ENCODE peak calls at places on chromosomes 12 and 14, in four cellular contexts. One of them, this sample, is unnamed.

GRCh38 chr12:51036165-51036765 is 10.1 kb upstream of the SLC11A2 start:
- DNase-seq in adrenal gland: no peak
- DNase-seq in tibial nerve: no peak
- DNase-seq in tibial artery: no peak
- DNase-seq in this sample: no peak

GRCh38 chr12:82757059-82757458 is 70.4 kb downstream of the TMTC2 start:
- DNase-seq in adrenal gland: no peak
- DNase-seq in tibial nerve: no peak
- DNase-seq in tibial artery: no peak
- DNase-seq in this sample: no peak

GRCh38 chr12:76024102-76024781 is 7.3 kb downstream of the PHLDA1 start:
- DNase-seq in adrenal gland: no peak
- DNase-seq in tibial nerve: no peak
- DNase-seq in tibial artery: no peak
- DNase-seq in this sample: no peak

GRCh38 chr12:69947922-69948321 is 122.9 kb downstream of the MYRFL start:
- DNase-seq in adrenal gland: no peak
- DNase-seq in tibial nerve: no peak
- DNase-seq in tibial artery: no peak
- DNase-seq in this sample: no peak

GRCh38 chr14:98138666-98139065 is 1133.3 kb downstream of the BCL11B start:
- DNase-seq in adrenal gland: peak; percentile 27
- DNase-seq in tibial nerve: no peak
- DNase-seq in tibial artery: no peak
- DNase-seq in this sample: no peak

GRCh38 chr12:108367436-108367835 is 28.3 kb upstream of the CMKLR1 start:
- DNase-seq in adrenal gland: peak; percentile 23
- DNase-seq in tibial nerve: no peak
- DNase-seq in tibial artery: peak; percentile 75
- DNase-seq in this sample: no peak

GRCh38 chr14:72024043-72024407 is 91.8 kb downstream of the RGS6 start:
- DNase-seq in adrenal gland: peak; percentile 25
- DNase-seq in tibial nerve: no peak
- DNase-seq in tibial artery: peak; percentile 35
- DNase-seq in this sample: no peak

GRCh38 chr12:50082644-50083043 is 2.5 kb upstream of the SMARCD1 start:
- DNase-seq in adrenal gland: no peak
- DNase-seq in tibial nerve: no peak
- DNase-seq in tibial artery: no peak
- DNase-seq in this sample: no peak

GRCh38 chr12:15535287-15535895 is 213.1 kb downstream of the PTPRO start:
- DNase-seq in adrenal gland: no peak
- DNase-seq in tibial nerve: no peak
- DNase-seq in tibial artery: no peak
- DNase-seq in this sample: no peak

GRCh38 chr12:17214910-17215309 is 608.9 kb upstream of the LMO3 start:
- DNase-seq in adrenal gland: no peak
- DNase-seq in tibial nerve: no peak
- DNase-seq in tibial artery: no peak
- DNase-seq in this sample: no peak

GRCh38 chr12:88559199-88559598 is 21.1 kb downstream of the KITLG start:
- DNase-seq in adrenal gland: no peak
- DNase-seq in tibial nerve: no peak
- DNase-seq in tibial artery: no peak
- DNase-seq in this sample: no peak

GRCh38 chr14:99529899-99530298 is 48.7 kb downstream of the CCNK start:
- DNase-seq in adrenal gland: no peak
- DNase-seq in tibial nerve: no peak
- DNase-seq in tibial artery: no peak
- DNase-seq in this sample: no peak

GRCh38 chr14:36852853-36853634 is 191.4 kb downstream of the PAX9 start:
- DNase-seq in adrenal gland: peak; percentile 78
- DNase-seq in tibial nerve: peak; percentile 18
- DNase-seq in tibial artery: peak; percentile 50
- DNase-seq in this sample: no peak

GRCh38 chr12:59861635-59862034 is 265.8 kb downstream of the SLC16A7 start:
- DNase-seq in adrenal gland: no peak
- DNase-seq in tibial nerve: no peak
- DNase-seq in tibial artery: no peak
- DNase-seq in this sample: no peak

GRCh38 chr14:65101631-65102440 is 481 bp downstream of the MAX start:
- DNase-seq in adrenal gland: peak; percentile 23
- DNase-seq in tibial nerve: no peak
- DNase-seq in tibial artery: peak; percentile 29
- DNase-seq in this sample: no peak

GRCh38 chr12:124426594-124427550 is 132.0 kb downstream of the RFLNA start:
- DNase-seq in adrenal gland: peak; percentile 85
- DNase-seq in tibial nerve: no peak
- DNase-seq in tibial artery: no peak
- DNase-seq in this sample: no peak

GRCh38 chr12:69161835-69162234 is 77.5 kb upstream of the CPSF6 start:
- DNase-seq in adrenal gland: no peak
- DNase-seq in tibial nerve: no peak
- DNase-seq in tibial artery: no peak
- DNase-seq in this sample: no peak

GRCh38 chr12:132430838-132431826 is 58.8 kb upstream of the FBRSL1 start:
- DNase-seq in adrenal gland: no peak
- DNase-seq in tibial nerve: no peak
- DNase-seq in tibial artery: no peak
- DNase-seq in this sample: no peak

GRCh38 chr12:9184276-9184675 is 23.9 kb downstream of the PZP start:
- DNase-seq in adrenal gland: no peak
- DNase-seq in tibial nerve: no peak
- DNase-seq in tibial artery: no peak
- DNase-seq in this sample: no peak

GRCh38 chr12:1360812-1361211 is 233.6 kb downstream of the FBXL14 start:
- DNase-seq in adrenal gland: no peak
- DNase-seq in tibial nerve: no peak
- DNase-seq in tibial artery: no peak
- DNase-seq in this sample: no peak

GRCh38 chr12:84840356-84840755 is 72.2 kb downstream of the SLC6A15 start:
- DNase-seq in adrenal gland: no peak
- DNase-seq in tibial nerve: no peak
- DNase-seq in tibial artery: no peak
- DNase-seq in this sample: no peak

GRCh38 chr14:56248442-56248841 is 130.2 kb downstream of the PELI2 start:
- DNase-seq in adrenal gland: no peak
- DNase-seq in tibial nerve: no peak
- DNase-seq in tibial artery: no peak
- DNase-seq in this sample: no peak

GRCh38 chr14:100536721-100537700 is 50.2 kb downstream of the BEGAIN start:
- DNase-seq in adrenal gland: no peak
- DNase-seq in tibial nerve: peak; percentile 13
- DNase-seq in tibial artery: peak; percentile 8
- DNase-seq in this sample: peak; percentile 0

GRCh38 chr12:43241971-43242370 is 310.0 kb downstream of the ADAMTS20 start:
- DNase-seq in adrenal gland: no peak
- DNase-seq in tibial nerve: no peak
- DNase-seq in tibial artery: no peak
- DNase-seq in this sample: no peak

GRCh38 chr14:35576260-35576659 is 42.3 kb downstream of the INSM2 start:
- DNase-seq in adrenal gland: no peak
- DNase-seq in tibial nerve: no peak
- DNase-seq in tibial artery: no peak
- DNase-seq in this sample: no peak

GRCh38 chr14:95098984-95099599 is 58.2 kb downstream of the DICER1 start:
- DNase-seq in adrenal gland: peak; percentile 68
- DNase-seq in tibial nerve: peak; percentile 26
- DNase-seq in tibial artery: peak; percentile 65
- DNase-seq in this sample: no peak

GRCh38 chr14:37179896-37180502 is 7.6 kb upstream of the SLC25A21 start:
- DNase-seq in adrenal gland: no peak
- DNase-seq in tibial nerve: no peak
- DNase-seq in tibial artery: no peak
- DNase-seq in this sample: no peak

DNA sequence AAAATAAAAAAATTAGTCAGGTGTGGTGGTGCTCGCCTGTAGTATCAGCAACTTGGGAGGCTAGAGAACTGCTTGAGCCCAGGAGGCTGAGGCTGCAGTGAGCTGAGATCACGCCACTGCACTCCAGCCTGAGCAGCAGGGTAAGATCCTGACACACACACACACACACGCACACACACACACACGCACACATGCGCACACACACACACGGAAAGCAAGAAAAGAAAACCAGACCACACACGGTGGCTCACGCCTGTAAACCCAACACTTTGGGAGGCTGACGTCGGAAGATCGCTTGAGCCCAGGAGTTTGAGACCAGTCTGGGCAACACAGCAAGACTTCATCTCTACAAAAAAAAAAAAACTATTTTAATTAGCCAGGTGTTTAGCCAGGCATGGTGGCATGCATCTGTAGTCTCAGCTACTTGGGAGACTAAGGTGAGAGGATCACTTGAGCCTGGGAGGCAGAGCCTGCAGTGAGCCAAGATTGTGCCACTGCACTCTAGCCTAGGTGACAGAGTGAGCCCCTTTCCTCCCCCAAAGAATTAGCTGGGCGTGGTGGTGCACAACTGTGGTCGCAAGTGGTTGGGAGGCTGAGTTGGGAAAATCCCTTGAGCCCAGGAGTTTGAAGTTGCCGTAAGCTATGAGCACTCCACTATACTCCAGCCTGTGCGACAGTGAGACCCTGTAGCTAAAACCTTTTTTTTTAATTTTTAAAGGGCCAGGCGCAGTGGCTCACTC is 44.5 kb downstream of the HECTD1 start:
- DNase-seq in adrenal gland: no peak
- DNase-seq in tibial nerve: no peak
- DNase-seq in tibial artery: no peak
- DNase-seq in this sample: no peak
- H3K27me3 ChIP-seq in adrenal gland: no peaks in the 10 kb centered on the region
- H3K27me3 ChIP-seq in tibial nerve: no peaks in the 10 kb centered on the region
- H3K27me3 ChIP-seq in tibial artery: no peaks in the 10 kb centered on the region
- H3K27me3 ChIP-seq in this sample: no peaks in the 10 kb centered on the region

GRCh38 chr12:53842686-53843085 is 90.9 kb upstream of the CISTR start:
- DNase-seq in adrenal gland: no peak
- DNase-seq in tibial nerve: no peak
- DNase-seq in tibial artery: no peak
- DNase-seq in this sample: no peak
- H3K27me3 ChIP-seq in adrenal gland: peaks cover 13% of the 10 kb centered on the region
- H3K27me3 ChIP-seq in tibial nerve: peaks cover 35% of the 10 kb centered on the region
- H3K27me3 ChIP-seq in tibial artery: peaks cover 25% of the 10 kb centered on the region
- H3K27me3 ChIP-seq in this sample: no peaks in the 10 kb centered on the region

DNA sequence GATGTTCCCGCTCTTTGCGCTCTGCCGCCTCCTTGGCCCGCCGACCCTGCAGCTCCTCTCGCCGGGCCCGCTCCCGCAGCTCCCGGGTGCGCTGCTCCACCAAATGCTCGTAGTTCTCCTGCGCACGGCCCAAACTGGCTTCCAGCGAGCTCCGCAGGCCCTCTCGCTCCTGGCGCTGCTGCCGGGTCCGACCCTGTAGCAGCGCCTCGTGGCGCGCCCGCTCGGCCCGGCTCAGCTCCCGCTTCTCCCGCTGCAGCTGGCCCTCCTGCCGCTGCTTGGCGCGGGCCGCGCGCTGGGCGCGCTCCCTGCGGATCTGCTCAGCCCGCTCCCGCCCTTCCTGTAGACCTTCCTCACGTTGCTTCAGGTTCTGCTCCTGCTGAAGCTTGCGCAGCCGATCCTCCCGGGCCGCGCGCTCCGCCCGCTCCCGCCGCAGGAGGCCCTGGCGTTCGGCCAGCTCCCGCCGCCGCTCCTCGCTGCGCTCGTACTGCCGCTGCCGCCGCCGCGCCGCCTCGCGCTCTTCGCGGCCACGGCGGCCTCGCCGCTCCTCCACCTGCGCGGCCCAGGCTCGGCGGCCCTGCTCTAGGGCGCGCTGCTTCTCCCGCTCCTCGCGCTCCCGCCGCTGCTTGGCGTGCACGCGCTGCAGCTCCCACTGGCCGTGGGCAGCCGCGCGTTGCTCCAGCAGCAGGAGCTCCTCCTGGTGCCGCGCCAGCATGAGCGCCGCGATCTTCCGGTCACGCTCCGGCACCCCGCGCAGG is 2.6 kb downstream of the CCDC177 start:
- DNase-seq in adrenal gland: peak; percentile 31
- DNase-seq in tibial nerve: no peak
- DNase-seq in tibial artery: no peak
- DNase-seq in this sample: no peak
- H3K27me3 ChIP-seq in adrenal gland: peaks cover 68% of the 10 kb centered on the region
- H3K27me3 ChIP-seq in tibial nerve: peaks cover 97% of the 10 kb centered on the region
- H3K27me3 ChIP-seq in tibial artery: peaks cover 95% of the 10 kb centered on the region
- H3K27me3 ChIP-seq in this sample: no peaks in the 10 kb centered on the region

DNA sequence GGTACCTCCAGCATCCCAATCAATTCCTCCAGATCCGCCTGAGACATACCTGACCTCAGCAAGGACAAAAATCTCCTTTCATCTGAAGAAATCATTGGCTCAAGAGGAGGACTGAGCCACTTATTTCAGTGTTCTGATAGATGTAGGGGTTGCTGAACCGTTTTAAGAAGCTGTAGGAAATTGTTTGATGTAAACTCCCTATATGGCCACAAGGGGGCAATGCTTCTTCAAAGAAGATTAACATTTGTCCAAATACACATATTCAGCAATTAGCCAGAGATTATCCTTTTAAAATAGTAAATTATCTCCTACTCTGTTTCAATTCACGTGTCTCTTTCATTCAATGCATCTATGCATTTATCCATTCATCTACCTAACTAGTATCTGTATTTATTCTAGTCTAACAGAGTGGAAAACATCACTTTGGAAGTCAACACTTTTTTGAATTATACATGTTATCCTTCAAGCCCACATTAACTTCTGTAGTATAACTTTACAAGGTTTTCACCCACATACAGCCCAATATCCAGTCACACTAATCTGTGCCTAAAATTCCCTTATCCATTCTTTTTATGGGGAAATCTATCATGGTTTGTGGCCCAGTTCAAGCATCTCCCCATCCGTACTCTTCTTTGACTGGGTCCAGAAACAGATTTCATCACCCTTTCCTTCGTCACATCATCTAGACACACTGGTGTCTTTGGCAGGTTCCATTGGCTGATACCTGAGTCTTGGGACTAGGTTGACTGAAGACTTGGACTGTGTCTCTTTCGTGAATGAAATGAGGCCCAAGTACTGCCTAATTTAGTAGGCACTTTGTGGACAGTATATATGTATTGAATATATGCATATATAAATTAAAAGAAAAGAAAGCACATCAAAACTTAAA is 411.0 kb upstream of the OR4E1 start:
- DNase-seq in adrenal gland: peak; percentile 19
- DNase-seq in tibial nerve: no peak
- DNase-seq in tibial artery: no peak
- DNase-seq in this sample: no peak
- H3K27me3 ChIP-seq in adrenal gland: no peaks in the 10 kb centered on the region
- H3K27me3 ChIP-seq in tibial nerve: no peaks in the 10 kb centered on the region
- H3K27me3 ChIP-seq in tibial artery: no peaks in the 10 kb centered on the region
- H3K27me3 ChIP-seq in this sample: no peaks in the 10 kb centered on the region

This sample was measured in thoracic aorta.